ENCODE peak calls at places on chromosomes 3 and 15, in seven cellular contexts. V is IMR-90, R is H9, X is mesenchymal stem cell, O is neuronal stem cell, D is mesendoderm, S is H1. H is an unnamed sample.

GRCh38 chr3:120850326-120851295 is 57.4 kb upstream of the STXBP5L start:
- DNase-seq in S (no peak), O (no peak), R (no peak), D (no peak), X (no peak), V (no peak), H (no peak)

GRCh38 chr3:171277456-171278406 is 182.5 kb downstream of the TNIK start:
- DNase-seq in V (peak), O (no peak), X (peak), D (no peak), R (no peak), S (no peak), H (no peak)

GRCh38 chr15:66287461-66288055 is 5.8 kb upstream of the DIS3L start:
- DNase-seq in O (peak), V (peak), R (no peak), S (no peak), D (peak), X (peak), H (no peak)

GRCh38 chr15:51318382-51319150 is 19.8 kb downstream of the CYP19A1 start:
- DNase-seq in R (no peak), V (no peak), S (no peak), O (no peak), X (peak), D (no peak), H (peak)

GRCh38 chr3:51361746-51362145 is 23.3 kb upstream of the MANF start:
- DNase-seq in R (no peak), O (no peak), D (no peak), V (no peak), X (no peak), S (no peak), H (no peak)

GRCh38 chr3:194148383-194148782 is 12.4 kb downstream of the HES1 start:
- DNase-seq in S (no peak), V (peak), O (no peak), R (no peak), X (no peak), D (no peak), H (no peak)

GRCh38 chr15:47505712-47506542 is 211.4 kb upstream of the SEMA6D start:
- DNase-seq in S (no peak), X (no peak), O (no peak), R (no peak), V (peak), D (no peak), H (no peak)

GRCh38 chr3:112814256-112814655 is 32.4 kb downstream of the CD200R1L start:
- DNase-seq in D (peak), V (peak), S (no peak), R (no peak), O (no peak), X (peak), H (no peak)

GRCh38 chr3:37015631-37016030 is 22.3 kb downstream of the MLH1 start:
- DNase-seq in D (no peak), S (no peak), X (no peak), O (no peak), V (no peak), R (no peak), H (no peak)

GRCh38 chr3:78496458-78496857 is 1271.3 kb downstream of the ROBO1 start:
- DNase-seq in O (no peak), X (no peak), V (no peak), R (no peak), D (no peak), S (no peak), H (no peak)

GRCh38 chr15:58870451-58870850 is 63.0 kb downstream of the SLTM start:
- DNase-seq in D (no peak), X (no peak), O (no peak), S (no peak), R (no peak), V (peak), H (peak)

GRCh38 chr15:89150762-89151305 is 62.6 kb downstream of the ABHD2 start:
- DNase-seq in O (no peak), V (no peak), D (no peak), X (no peak), R (no peak), S (no peak), H (no peak)

GRCh38 chr3:45381168-45381852 is 7.1 kb upstream of the LARS2 start:
- DNase-seq in R (no peak), S (no peak), V (no peak), X (no peak), O (no peak), D (peak), H (no peak)

GRCh38 chr3:115830764-115831395 is 207.6 kb downstream of the GAP43 start:
- DNase-seq in S (no peak), X (peak), R (no peak), V (no peak), D (no peak), O (no peak), H (no peak)

GRCh38 chr3:149181179-149181578 is 40.5 kb downstream of the CP start:
- DNase-seq in X (no peak), D (no peak), O (no peak), S (no peak), V (no peak), R (no peak), H (no peak)

GRCh38 chr3:149186219-149186618 is 35.4 kb downstream of the CP start:
- DNase-seq in O (no peak), D (peak), V (no peak), S (no peak), R (no peak), X (no peak), H (no peak)

GRCh38 chr3:149188494-149188893 is 33.1 kb downstream of the CP start:
- DNase-seq in S (no peak), R (no peak), O (no peak), V (peak), D (no peak), X (no peak), H (no peak)

GRCh38 chr3:149186726-149187125 is 34.9 kb downstream of the CP start:
- DNase-seq in D (no peak), S (no peak), X (no peak), V (no peak), O (no peak), R (no peak), H (no peak)
- H3K27ac ChIP-seq in D (no peak), S (no peak), X (no peak), V (no peak), O (no peak), R (no peak), H (no peak)

DNA sequence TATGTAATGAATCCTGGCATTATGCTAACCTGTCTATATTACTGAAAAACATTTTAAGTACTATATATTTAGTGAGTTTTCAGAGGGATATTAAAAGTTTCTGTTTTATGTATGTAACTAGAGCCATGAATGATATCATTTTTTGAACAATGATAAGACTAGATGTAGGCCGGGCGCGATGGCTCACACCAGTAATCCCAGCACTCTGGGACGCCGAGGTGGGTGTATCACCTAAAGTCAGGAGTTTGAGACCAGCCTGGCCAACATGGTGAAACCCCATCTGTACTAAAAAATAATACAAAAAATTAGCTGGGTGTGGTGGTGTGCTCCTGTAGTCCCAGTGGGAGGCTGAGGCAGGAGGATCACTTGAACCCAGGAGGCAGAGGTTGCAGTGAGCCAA is 34.1 kb downstream of the DHX36 start:
- DNase-seq in O (no peak), X (no peak), R (no peak), D (no peak), V (no peak), S (no peak), H (no peak)
- H2AK5ac ChIP-seq in O (no peak), X (no peak), R (no peak), D (no peak), V (no peak), S (no peak), H (no peak)

GRCh38 chr15:39156166-39156565 is 424.7 kb upstream of the THBS1 start:
- DNase-seq in V (no peak), D (no peak), O (no peak), S (no peak), X (peak), R (no peak), H (no peak)
- H3K27ac ChIP-seq in V (no peak), D (no peak), O (no peak), S (no peak), X (no peak), R (no peak), H (peak)

DNA sequence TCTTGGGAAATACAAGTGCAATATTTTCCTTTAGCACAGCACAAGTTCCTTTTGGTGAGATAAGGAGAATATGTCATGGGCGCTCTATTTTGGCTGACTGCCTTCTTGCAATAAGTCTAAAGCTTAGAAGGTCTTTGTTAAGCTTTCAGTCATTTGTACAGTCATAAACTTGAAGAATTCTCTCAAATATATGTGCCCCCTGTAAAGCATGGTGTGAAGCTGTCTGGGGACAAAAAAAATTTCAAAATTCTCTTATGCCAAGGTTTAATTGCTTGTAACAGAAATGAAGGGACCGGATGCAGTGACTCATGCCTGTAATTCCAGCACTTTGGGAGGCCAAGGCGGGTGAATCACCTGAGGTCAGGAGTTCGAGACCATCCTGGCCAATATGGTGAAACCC is 21.7 kb upstream of the ARID3B start:
- DNase-seq in V (peak), X (no peak), R (no peak), D (no peak), O (no peak), S (no peak), H (peak)
- H2AK5ac ChIP-seq in V (no peak), X (no peak), R (no peak), D (no peak), O (no peak), S (no peak), H (no peak)

GRCh38 chr15:74403981-74404563 is 29.7 kb downstream of the SEMA7A start:
- DNase-seq in D (no peak), O (no peak), R (no peak), S (no peak), V (no peak), X (no peak), H (no peak)
- H3K27ac ChIP-seq in D (no peak), O (no peak), R (no peak), S (no peak), V (no peak), X (no peak), H (no peak)

GRCh38 chr15:73894133-73894814 is 20.9 kb downstream of the TBC1D21 start:
- DNase-seq in O (no peak), D (no peak), S (no peak), R (no peak), X (no peak), V (no peak), H (no peak)
- H2AK5ac ChIP-seq in O (no peak), D (no peak), S (no peak), R (no peak), X (no peak), V (no peak), H (no peak)

GRCh38 chr15:72140088-72140487 is 21.9 kb downstream of the SENP8 start:
- DNase-seq in D (no peak), O (no peak), R (no peak), V (no peak), S (no peak), X (no peak), H (no peak)
- H3K27ac ChIP-seq in D (no peak), O (no peak), R (no peak), V (no peak), S (no peak), X (no peak), H (no peak)

GRCh38 chr3:191912616-191913204 is 451.7 kb downstream of the PYDC2 start:
- DNase-seq in R (no peak), V (no peak), D (no peak), S (no peak), X (no peak), O (no peak), H (no peak)
- H2AK5ac ChIP-seq in R (no peak), V (no peak), D (no peak), S (no peak), X (no peak), O (no peak), H (no peak)

DNA sequence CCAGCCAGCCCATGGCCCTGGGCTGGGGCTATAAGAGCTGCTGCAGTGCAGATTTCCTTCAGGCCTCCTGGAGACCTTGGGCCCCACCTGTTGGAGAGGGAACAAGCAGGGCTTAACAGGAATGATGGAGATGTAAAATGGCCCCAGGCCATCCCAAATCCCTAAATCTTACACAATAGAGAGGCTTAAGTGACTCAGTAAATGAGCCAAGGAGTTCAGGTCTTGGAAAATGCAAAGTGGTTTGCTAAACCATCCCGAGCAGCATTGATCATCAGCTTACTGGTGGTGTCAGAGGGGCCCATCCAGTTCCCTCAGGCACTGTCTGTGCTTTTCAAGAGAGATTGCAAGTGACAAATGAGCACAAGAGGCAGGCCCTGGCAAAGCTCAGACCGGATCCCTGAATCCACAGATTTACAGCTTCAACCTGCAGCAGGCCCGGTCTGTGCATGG is 325.5 kb downstream of the UACA start:
- DNase-seq in D (peak), V (no peak), X (no peak), O (no peak), S (no peak), R (peak), H (peak)
- H3K27ac ChIP-seq in D (no peak), V (no peak), X (no peak), O (peak), S (no peak), R (no peak), H (peak)